ENCODE peak calls at places on chromosomes 16 and 17, in ten cellular contexts. S is activated T-helper 2 cell treated with anti-CD3 and anti-CD28 coated beads, Interferon-gamma antibody, Interleukin-2, Interleukin-4, amounts not matched to agents 10 μg/mL and 5 μg/mL and 100 μg/mL, durations not matched to agents 14 hours and 24 hours and 36 hours; Y is activated CD8-positive, alpha-beta T cell treated with anti-CD3 and anti-CD28 coated beads, Interleukin-2, amount 10 ng/mL, durations not matched to agents 7 days and 5 days; I is bronchial epithelial cell; L is H54; W is right lobe of liver; G is fibroblast of gingiva; Z is GM19239; J is stimulated activated CD4-positive, alpha-beta T cell treated with anti-CD3 and anti-CD28 coated beads, TNF-alpha, amount 100 ng/mL, for 4 hours; T is NCI-H2081. F is an unnamed sample.

GRCh38 chr17:28256881-28257280 is 62.1 kb upstream of the TMEM97 start:
- DNase-seq in T (no peak), G (no peak), I (no peak), L (no peak), S (no peak), Z (no peak), W (no peak), J (no peak), Y (no peak), F (no peak)

GRCh38 chr17:13420294-13421277 is 181.1 kb downstream of the HS3ST3A1 start:
- DNase-seq in T (no peak), Y (no peak), Z (no peak), W (no peak), S (no peak), L (no peak), G (peak; percentile 88), J (no peak), I (peak; percentile 95), F (no peak)

GRCh38 chr17:40560592-40561293 is 4.5 kb downstream of the CCR7 start:
- DNase-seq in Z (peak; percentile 70), W (peak; percentile 38), L (no peak), S (peak; percentile 79), T (no peak), G (peak; percentile 76), Y (peak; percentile 89), J (no peak), I (no peak), F (peak; percentile 80)

GRCh38 chr16:85453179-85453678 is 159.9 kb upstream of the GSE1 start:
- DNase-seq in T (no peak), G (no peak), S (no peak), Y (no peak), J (no peak), L (no peak), W (no peak), Z (no peak), I (no peak), F (no peak)

GRCh38 chr17:51857052-51857593 is 301.4 kb downstream of the CA10 start:
- DNase-seq in S (no peak), J (no peak), W (no peak), L (no peak), Y (no peak), T (peak; percentile 26), G (no peak), Z (no peak), I (no peak), F (no peak)

GRCh38 chr17:3558603-3559269 is 1.1 kb upstream of the TRPV3 start:
- DNase-seq in L (peak; percentile 54), S (peak; percentile 31), G (no peak), W (no peak), Y (peak; percentile 45), Z (peak; percentile 88), I (peak; percentile 94), T (peak; percentile 1), J (no peak), F (peak; percentile 91)

GRCh38 chr16:31435341-31436220 is 7.0 kb downstream of the ZNF843 start:
- DNase-seq in W (no peak), G (no peak), S (no peak), T (no peak), I (no peak), J (no peak), L (no peak), Y (no peak), Z (no peak), F (no peak)

GRCh38 chr16:75550211-75550662 is 5.8 kb downstream of the TMEM231 start:
- DNase-seq in S (peak; percentile 18), T (peak; percentile 20), J (no peak), W (peak; percentile 60), Y (peak; percentile 48), L (peak; percentile 79), G (no peak), I (peak; percentile 84), Z (peak; percentile 36), F (peak; percentile 69)

GRCh38 chr16:69166221-69166833 is 20.6 kb upstream of the SNTB2 start:
- DNase-seq in Z (no peak), Y (peak; percentile 67), T (no peak), G (no peak), L (no peak), W (no peak), I (peak; percentile 10), J (peak; percentile 48), S (peak; percentile 33), F (peak; percentile 38)

GRCh38 chr16:50376997-50377396 is 8.2 kb upstream of the BRD7 start:
- DNase-seq in Z (no peak), J (no peak), L (no peak), S (no peak), Y (no peak), I (no peak), T (no peak), W (no peak), G (no peak), F (no peak)

GRCh38 chr17:82832411-82832810 is 7.4 kb downstream of the ZNF750 start:
- DNase-seq in I (no peak), S (no peak), Y (no peak), L (no peak), J (no peak), G (no peak), W (no peak), T (no peak), Z (no peak), F (no peak)

GRCh38 chr16:4685776-4686496 is 7.4 kb upstream of the NUDT16L1 start:
- DNase-seq in G (no peak), J (no peak), W (peak; percentile 51), Y (no peak), L (no peak), Z (no peak), I (no peak), S (no peak), T (no peak), F (no peak)

GRCh38 chr17:81858170-81858966 is 2.0 kb downstream of the P4HB start:
- DNase-seq in W (peak; percentile 63), Y (no peak), J (no peak), Z (no peak), S (no peak), T (peak; percentile 92), L (no peak), I (no peak), G (no peak), F (no peak)